ENCODE peak calls at places on chromosomes 16 and 17, in nine cellular contexts. One of them, this sample, is unnamed. For H3K4me1, the result is how much of the 10 kb centered on the place peaks cover.

GRCh38 chr16:57766714-57767348 is 31.3 kb downstream of the KATNB1 start:
- DNase-seq in body of pancreas: no peak
- DNase-seq in mesenchymal stem cell: no peak
- DNase-seq in tibial artery: no peak
- DNase-seq in IMR-90: no peak
- DNase-seq in PC-3: no peak
- DNase-seq in colonic mucosa: no peak
- DNase-seq in heart right ventricle: no peak
- DNase-seq in prostate gland: no peak
- DNase-seq in this sample: no peak

GRCh38 chr17:1999557-2000251 is 25.4 kb downstream of the RTN4RL1 start:
- DNase-seq in tibial artery: peak
- DNase-seq in prostate gland: peak
- DNase-seq in body of pancreas: peak
- DNase-seq in PC-3: peak
- DNase-seq in colonic mucosa: peak
- DNase-seq in heart right ventricle: peak
- DNase-seq in IMR-90: peak
- DNase-seq in mesenchymal stem cell: peak
- DNase-seq in this sample: peak

GRCh38 chr16:51144203-51144602 is 6.9 kb downstream of the SALL1 start:
- DNase-seq in colonic mucosa: no peak
- DNase-seq in heart right ventricle: no peak
- DNase-seq in mesenchymal stem cell: no peak
- DNase-seq in body of pancreas: no peak
- DNase-seq in PC-3: no peak
- DNase-seq in tibial artery: no peak
- DNase-seq in prostate gland: no peak
- DNase-seq in IMR-90: no peak
- DNase-seq in this sample: no peak

GRCh38 chr17:65277576-65277975 is 140.4 kb downstream of the RGS9 start:
- DNase-seq in colonic mucosa: peak
- DNase-seq in PC-3: no peak
- DNase-seq in prostate gland: no peak
- DNase-seq in tibial artery: no peak
- DNase-seq in IMR-90: peak
- DNase-seq in heart right ventricle: no peak
- DNase-seq in body of pancreas: no peak
- DNase-seq in mesenchymal stem cell: no peak
- DNase-seq in this sample: peak

GRCh38 chr16:46858151-46858550 is 26.0 kb upstream of the GPT2 start:
- DNase-seq in mesenchymal stem cell: no peak
- DNase-seq in body of pancreas: no peak
- DNase-seq in IMR-90: no peak
- DNase-seq in prostate gland: no peak
- DNase-seq in PC-3: no peak
- DNase-seq in colonic mucosa: no peak
- DNase-seq in heart right ventricle: no peak
- DNase-seq in tibial artery: no peak
- DNase-seq in this sample: no peak

GRCh38 chr16:58027341-58028167 is 2.0 kb downstream of the MMP15 start:
- DNase-seq in prostate gland: no peak
- DNase-seq in body of pancreas: peak
- DNase-seq in PC-3: peak
- DNase-seq in heart right ventricle: peak
- DNase-seq in mesenchymal stem cell: peak
- DNase-seq in IMR-90: no peak
- DNase-seq in tibial artery: no peak
- DNase-seq in colonic mucosa: peak
- DNase-seq in this sample: peak

GRCh38 chr16:55944377-55944802 is 69.2 kb upstream of the CES5A start:
- DNase-seq in heart right ventricle: peak
- DNase-seq in body of pancreas: peak
- DNase-seq in tibial artery: peak
- DNase-seq in IMR-90: peak
- DNase-seq in PC-3: peak
- DNase-seq in mesenchymal stem cell: peak
- DNase-seq in colonic mucosa: peak
- DNase-seq in prostate gland: peak
- DNase-seq in this sample: peak

GRCh38 chr17:5237541-5238016 is 2.9 kb upstream of the SCIMP start:
- DNase-seq in prostate gland: peak
- DNase-seq in heart right ventricle: peak
- DNase-seq in PC-3: peak
- DNase-seq in mesenchymal stem cell: peak
- DNase-seq in tibial artery: peak
- DNase-seq in body of pancreas: peak
- DNase-seq in colonic mucosa: peak
- DNase-seq in IMR-90: peak
- DNase-seq in this sample: peak

GRCh38 chr17:80781851-80782277 is 209.8 kb upstream of the CHMP6 start:
- DNase-seq in tibial artery: peak
- DNase-seq in prostate gland: no peak
- DNase-seq in IMR-90: no peak
- DNase-seq in body of pancreas: no peak
- DNase-seq in mesenchymal stem cell: no peak
- DNase-seq in PC-3: no peak
- DNase-seq in colonic mucosa: no peak
- DNase-seq in heart right ventricle: peak
- DNase-seq in this sample: no peak

GRCh38 chr17:29624586-29624985 is 1.9 kb upstream of the CORO6 start:
- DNase-seq in tibial artery: no peak
- DNase-seq in mesenchymal stem cell: no peak
- DNase-seq in colonic mucosa: no peak
- DNase-seq in IMR-90: no peak
- DNase-seq in body of pancreas: no peak
- DNase-seq in prostate gland: no peak
- DNase-seq in heart right ventricle: no peak
- DNase-seq in PC-3: no peak
- DNase-seq in this sample: no peak

GRCh38 chr17:82775033-82775823 is 23.4 kb downstream of the TBCD start:
- DNase-seq in IMR-90: no peak
- DNase-seq in tibial artery: no peak
- DNase-seq in prostate gland: peak
- DNase-seq in PC-3: peak
- DNase-seq in colonic mucosa: peak
- DNase-seq in heart right ventricle: peak
- DNase-seq in body of pancreas: peak
- DNase-seq in mesenchymal stem cell: peak
- DNase-seq in this sample: peak

DNA sequence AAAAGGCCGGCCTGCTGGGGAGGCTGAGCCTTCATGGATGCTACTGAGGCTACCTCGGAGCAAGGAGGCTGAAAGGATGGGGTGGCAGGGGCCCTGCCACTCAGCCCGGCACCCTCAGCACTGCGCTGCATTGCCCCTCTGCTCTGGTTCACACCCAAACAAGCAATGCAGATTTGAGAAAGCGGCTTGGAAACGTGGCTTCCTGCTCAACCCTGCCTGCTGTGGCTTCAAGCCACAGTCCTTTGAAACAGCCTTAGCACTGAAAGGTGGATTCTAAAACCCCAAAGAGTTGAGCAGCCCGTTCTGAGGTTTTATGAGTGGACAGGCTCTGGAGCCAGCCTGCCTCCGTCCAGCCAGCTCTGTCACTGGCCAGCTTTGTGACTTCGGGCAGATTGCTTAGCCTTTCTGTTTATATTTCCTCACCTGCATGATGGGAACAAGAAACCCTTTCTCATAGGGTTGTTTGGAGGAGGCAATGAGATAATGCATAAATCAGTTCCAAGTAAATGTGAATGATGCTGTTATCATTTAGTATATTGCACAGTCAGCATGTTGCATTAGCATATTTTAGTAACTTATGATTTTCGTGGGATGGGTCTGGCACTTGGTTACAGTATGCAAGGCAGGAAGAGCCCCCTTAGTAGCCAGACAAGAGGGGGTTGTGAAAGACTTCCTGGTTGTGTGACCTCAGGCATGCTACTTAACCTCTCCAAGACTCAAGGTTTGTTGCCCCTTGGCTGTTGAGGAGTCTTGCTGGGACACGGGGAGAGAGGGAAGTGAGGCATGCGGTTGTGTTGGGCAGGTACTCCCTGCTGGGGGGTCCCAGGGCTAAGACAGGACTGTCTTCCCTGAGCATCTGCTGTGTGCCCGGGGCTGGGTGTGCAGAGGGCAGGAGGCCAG is 23.6 kb downstream of the CRISPLD2 start:
- DNase-seq in mesenchymal stem cell: no peak
- DNase-seq in prostate gland: no peak
- DNase-seq in colonic mucosa: no peak
- DNase-seq in body of pancreas: no peak
- DNase-seq in PC-3: no peak
- DNase-seq in tibial artery: no peak
- DNase-seq in IMR-90: no peak
- DNase-seq in heart right ventricle: no peak
- DNase-seq in this sample: no peak
- H3K4me1 ChIP-seq in mesenchymal stem cell: under half
- H3K4me1 ChIP-seq in prostate gland: under half
- H3K4me1 ChIP-seq in colonic mucosa: under half
- H3K4me1 ChIP-seq in body of pancreas: under half
- H3K4me1 ChIP-seq in PC-3: under half
- H3K4me1 ChIP-seq in tibial artery: under half
- H3K4me1 ChIP-seq in IMR-90: under half
- H3K4me1 ChIP-seq in heart right ventricle: under half
- H3K4me1 ChIP-seq in this sample: under half

DNA sequence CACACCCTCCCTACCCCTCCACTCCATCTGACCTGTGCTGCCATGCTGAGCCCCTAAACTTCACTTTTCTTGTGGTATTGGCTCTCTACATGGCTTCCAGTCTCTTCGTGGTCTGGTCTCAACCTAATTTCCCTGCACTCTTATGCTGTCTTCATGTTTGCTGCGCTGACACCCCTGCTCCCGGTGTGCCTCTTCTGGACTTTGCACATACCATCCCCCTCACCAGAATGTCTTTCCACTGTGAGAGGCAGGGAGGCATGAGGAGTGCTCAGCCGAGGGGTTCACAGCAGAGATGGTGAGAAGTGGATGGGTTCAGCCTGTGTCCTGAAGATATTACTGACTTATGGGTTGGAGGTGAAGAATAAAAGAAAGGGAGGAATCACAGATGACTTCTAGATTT is 2.5 kb downstream of the TNFSF12 start:
- DNase-seq in mesenchymal stem cell: no peak
- DNase-seq in IMR-90: no peak
- DNase-seq in body of pancreas: no peak
- DNase-seq in PC-3: no peak
- DNase-seq in colonic mucosa: no peak
- DNase-seq in tibial artery: no peak
- DNase-seq in heart right ventricle: no peak
- DNase-seq in prostate gland: no peak
- DNase-seq in this sample: no peak
- H3K4me1 ChIP-seq in mesenchymal stem cell: under half
- H3K4me1 ChIP-seq in IMR-90: under half
- H3K4me1 ChIP-seq in body of pancreas: under half
- H3K4me1 ChIP-seq in PC-3: under half
- H3K4me1 ChIP-seq in colonic mucosa: under half
- H3K4me1 ChIP-seq in tibial artery: under half
- H3K4me1 ChIP-seq in heart right ventricle: under half
- H3K4me1 ChIP-seq in prostate gland: under half
- H3K4me1 ChIP-seq in this sample: under half

GRCh38 chr17:75393523-75394331 is 11.8 kb downstream of the GRB2 start:
- DNase-seq in mesenchymal stem cell: peak
- DNase-seq in prostate gland: peak
- DNase-seq in body of pancreas: peak
- DNase-seq in IMR-90: peak
- DNase-seq in colonic mucosa: peak
- DNase-seq in heart right ventricle: peak
- DNase-seq in PC-3: peak
- DNase-seq in tibial artery: peak
- DNase-seq in this sample: peak

GRCh38 chr17:75394332-75394918 is 11.1 kb downstream of the GRB2 start:
- DNase-seq in tibial artery: no peak
- DNase-seq in colonic mucosa: no peak
- DNase-seq in heart right ventricle: no peak
- DNase-seq in IMR-90: no peak
- DNase-seq in mesenchymal stem cell: peak
- DNase-seq in prostate gland: no peak
- DNase-seq in PC-3: peak
- DNase-seq in body of pancreas: no peak
- DNase-seq in this sample: peak

GRCh38 chr17:75388476-75389030 is 16.9 kb downstream of the GRB2 start:
- DNase-seq in heart right ventricle: no peak
- DNase-seq in tibial artery: no peak
- DNase-seq in colonic mucosa: no peak
- DNase-seq in PC-3: no peak
- DNase-seq in body of pancreas: no peak
- DNase-seq in prostate gland: no peak
- DNase-seq in IMR-90: no peak
- DNase-seq in mesenchymal stem cell: no peak
- DNase-seq in this sample: no peak

GRCh38 chr17:75392559-75392958 is 12.9 kb downstream of the GRB2 start:
- DNase-seq in body of pancreas: no peak
- DNase-seq in mesenchymal stem cell: no peak
- DNase-seq in colonic mucosa: no peak
- DNase-seq in prostate gland: no peak
- DNase-seq in PC-3: peak
- DNase-seq in IMR-90: no peak
- DNase-seq in heart right ventricle: no peak
- DNase-seq in tibial artery: no peak
- DNase-seq in this sample: no peak

GRCh38 chr17:75390982-75391381 is 14.5 kb downstream of the GRB2 start:
- DNase-seq in heart right ventricle: no peak
- DNase-seq in body of pancreas: no peak
- DNase-seq in mesenchymal stem cell: no peak
- DNase-seq in PC-3: no peak
- DNase-seq in colonic mucosa: no peak
- DNase-seq in prostate gland: no peak
- DNase-seq in IMR-90: peak
- DNase-seq in tibial artery: no peak
- DNase-seq in this sample: peak
- H3K4me1 ChIP-seq in heart right ventricle: under half
- H3K4me1 ChIP-seq in body of pancreas: under half
- H3K4me1 ChIP-seq in mesenchymal stem cell: under half
- H3K4me1 ChIP-seq in PC-3: under half
- H3K4me1 ChIP-seq in colonic mucosa: under half
- H3K4me1 ChIP-seq in prostate gland: under half
- H3K4me1 ChIP-seq in IMR-90: under half
- H3K4me1 ChIP-seq in tibial artery: under half
- H3K4me1 ChIP-seq in this sample: under half

GRCh38 chr16:48011888-48012658 is 143.7 kb downstream of the ABCC12 start:
- DNase-seq in heart right ventricle: no peak
- DNase-seq in body of pancreas: no peak
- DNase-seq in tibial artery: no peak
- DNase-seq in mesenchymal stem cell: no peak
- DNase-seq in prostate gland: no peak
- DNase-seq in colonic mucosa: no peak
- DNase-seq in IMR-90: no peak
- DNase-seq in PC-3: no peak
- DNase-seq in this sample: no peak

GRCh38 chr16:48013476-48013875 is 142.3 kb downstream of the ABCC12 start:
- DNase-seq in heart right ventricle: peak
- DNase-seq in body of pancreas: no peak
- DNase-seq in tibial artery: no peak
- DNase-seq in IMR-90: no peak
- DNase-seq in colonic mucosa: no peak
- DNase-seq in prostate gland: no peak
- DNase-seq in PC-3: peak
- DNase-seq in mesenchymal stem cell: no peak
- DNase-seq in this sample: no peak

GRCh38 chr16:48011466-48011865 is 144.3 kb downstream of the ABCC12 start:
- DNase-seq in IMR-90: no peak
- DNase-seq in mesenchymal stem cell: no peak
- DNase-seq in colonic mucosa: no peak
- DNase-seq in PC-3: no peak
- DNase-seq in heart right ventricle: no peak
- DNase-seq in tibial artery: no peak
- DNase-seq in prostate gland: no peak
- DNase-seq in body of pancreas: no peak
- DNase-seq in this sample: no peak

GRCh38 chr16:48014349-48015135 is 141.3 kb downstream of the ABCC12 start:
- DNase-seq in colonic mucosa: no peak
- DNase-seq in IMR-90: peak
- DNase-seq in body of pancreas: no peak
- DNase-seq in tibial artery: no peak
- DNase-seq in heart right ventricle: no peak
- DNase-seq in mesenchymal stem cell: peak
- DNase-seq in prostate gland: no peak
- DNase-seq in PC-3: peak
- DNase-seq in this sample: peak
- H3K4me1 ChIP-seq in colonic mucosa: under half
- H3K4me1 ChIP-seq in IMR-90: under half
- H3K4me1 ChIP-seq in body of pancreas: under half
- H3K4me1 ChIP-seq in tibial artery: under half
- H3K4me1 ChIP-seq in heart right ventricle: under half
- H3K4me1 ChIP-seq in mesenchymal stem cell: under half
- H3K4me1 ChIP-seq in prostate gland: under half
- H3K4me1 ChIP-seq in PC-3: under half
- H3K4me1 ChIP-seq in this sample: under half

This sample was measured in GM23248.